ENCODE peak calls at places on chromosomes 6 and 20, in four cellular contexts. H, X, E and Q are unnamed samples.

GRCh38 chr20:51712501-51713212 is 55.5 kb downstream of the ATP9A start:
- DNase-seq in H (no peak), X (peak), E (no peak), Q (no peak)

GRCh38 chr20:36574278-36575065 is 1.1 kb downstream of the TGIF2 start:
- DNase-seq in E (peak), H (peak), X (no peak), Q (peak)

GRCh38 chr20:46388945-46389344 is 17.5 kb downstream of the ELMO2 start:
- DNase-seq in X (no peak), E (no peak), H (no peak), Q (no peak)

GRCh38 chr6:52384145-52384766 is 22.3 kb downstream of the PAQR8 start:
- DNase-seq in X (no peak), E (no peak), H (no peak), Q (no peak)

GRCh38 chr6:36787210-36787609 is 52.0 kb downstream of the CPNE5 start:
- DNase-seq in X (no peak), H (no peak), E (no peak), Q (no peak)

GRCh38 chr6:69953491-69953890 is 87.1 kb downstream of the COL19A1 start:
- DNase-seq in X (no peak), E (no peak), H (no peak), Q (no peak)

GRCh38 chr6:136290406-136291010 is 862 bp upstream of the BCLAF1 start:
- DNase-seq in E (peak), X (peak), H (peak), Q (peak)

GRCh38 chr20:208937-209566 is 18.0 kb upstream of the DEFB129 start:
- DNase-seq in X (peak), H (no peak), E (peak), Q (peak)

GRCh38 chr20:61436268-61436667 is 184.2 kb downstream of the CDH4 start:
- DNase-seq in H (no peak), X (no peak), E (no peak), Q (no peak)

GRCh38 chr6:29748391-29749352 is 25.4 kb downstream of the HLA-F start:
- DNase-seq in E (peak), H (peak), X (peak), Q (peak)

GRCh38 chr6:156720739-156721714 is 56.2 kb upstream of the ARID1B start:
- DNase-seq in H (no peak), E (no peak), X (no peak), Q (peak)

GRCh38 chr20:20849126-20849525 is 136.7 kb upstream of the RALGAPA2 start:
- DNase-seq in E (no peak), H (no peak), X (no peak), Q (no peak)

GRCh38 chr6:19268718-19269117 is 568.5 kb upstream of the ID4 start:
- DNase-seq in X (no peak), H (no peak), E (no peak), Q (no peak)

GRCh38 chr6:142942805-142943227 is 2.2 kb downstream of the HIVEP2 start:
- DNase-seq in X (no peak), H (no peak), E (no peak), Q (no peak)

GRCh38 chr20:46631212-46631869 is 19.9 kb downstream of the SLC13A3 start:
- DNase-seq in E (peak), X (no peak), H (no peak), Q (peak)

GRCh38 chr6:19395316-19395715 is 441.9 kb upstream of the ID4 start:
- DNase-seq in X (no peak), E (no peak), H (no peak), Q (no peak)

GRCh38 chr6:131778134-131778533 is 29.7 kb upstream of the ENPP1 start:
- DNase-seq in X (no peak), H (no peak), E (no peak), Q (no peak)

GRCh38 chr6:72245565-72245964 is 359.2 kb downstream of the RIMS1 start:
- DNase-seq in X (no peak), H (no peak), E (no peak), Q (no peak)

GRCh38 chr20:8943638-8944037 is 125.2 kb upstream of the PLCB4 start:
- DNase-seq in H (no peak), X (no peak), E (no peak), Q (no peak)

GRCh38 chr20:8940311-8940710 is 128.6 kb upstream of the PLCB4 start:
- DNase-seq in H (no peak), E (no peak), X (no peak), Q (no peak)

GRCh38 chr20:8934362-8934761 is 134.5 kb upstream of the PLCB4 start:
- DNase-seq in E (no peak), H (no peak), X (no peak), Q (no peak)

GRCh38 chr20:8935878-8936277 is 133.0 kb upstream of the PLCB4 start:
- DNase-seq in H (no peak), X (no peak), E (no peak), Q (no peak)

GRCh38 chr20:8938532-8938931 is 130.4 kb upstream of the PLCB4 start:
- DNase-seq in X (no peak), E (no peak), H (no peak), Q (no peak)
- H3K27ac ChIP-seq in X (no peak), E (no peak), H (no peak), Q (no peak)

DNA sequence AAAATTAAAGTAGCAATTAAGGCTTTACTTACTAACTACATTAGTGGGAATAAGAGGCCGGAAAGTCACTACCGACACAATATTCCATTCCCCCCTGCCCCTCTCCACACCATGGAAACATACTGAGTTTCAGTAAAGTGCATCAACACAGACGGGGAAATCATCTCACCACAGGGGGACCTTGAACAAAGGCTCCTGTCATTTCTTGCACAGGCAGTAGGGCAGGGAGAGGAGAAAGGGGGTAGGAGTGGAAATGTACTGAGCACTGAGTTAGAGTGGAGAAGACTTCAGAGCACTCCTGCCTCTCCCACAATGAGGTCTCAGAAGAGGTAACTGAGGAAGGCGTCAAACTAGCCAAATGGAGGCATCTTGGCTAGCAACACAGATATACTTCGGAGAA is 1426.9 kb upstream of the EYS start:
- DNase-seq in E (no peak), H (no peak), X (no peak), Q (no peak)
- H3K27ac ChIP-seq in E (no peak), H (no peak), X (no peak), Q (no peak)

GRCh38 chr20:19095762-19096161 is 116.7 kb upstream of the SLC24A3 start:
- DNase-seq in H (no peak), E (no peak), X (no peak), Q (no peak)

GRCh38 chr20:19098092-19098491 is 114.3 kb upstream of the SLC24A3 start:
- DNase-seq in H (no peak), E (no peak), X (no peak), Q (no peak)

GRCh38 chr20:19094959-19095541 is 117.4 kb upstream of the SLC24A3 start:
- DNase-seq in E (no peak), H (no peak), X (no peak), Q (peak)

GRCh38 chr20:19098806-19099578 is 113.5 kb upstream of the SLC24A3 start:
- DNase-seq in H (no peak), X (no peak), E (no peak), Q (no peak)

DNA sequence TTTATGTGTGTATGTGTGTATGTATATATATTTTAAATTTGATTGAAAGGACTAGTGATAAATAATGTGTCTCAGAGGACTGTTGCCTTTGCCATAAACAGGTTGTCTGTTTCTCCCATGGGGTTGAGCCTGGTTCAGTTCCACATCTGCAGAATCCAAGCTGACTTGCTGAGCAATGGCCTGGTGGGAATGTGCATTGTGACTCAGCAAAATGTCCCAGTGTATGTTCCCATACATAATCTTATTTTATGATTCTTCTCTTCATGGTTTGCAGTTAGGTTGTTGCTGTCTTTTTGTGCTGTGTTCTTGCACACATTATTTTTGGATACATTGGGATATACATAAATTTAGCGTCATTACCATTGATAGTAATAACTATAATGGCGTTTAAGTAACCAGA is 115.6 kb upstream of the SLC24A3 start:
- DNase-seq in E (no peak), H (no peak), X (no peak), Q (no peak)
- H3K27ac ChIP-seq in E (no peak), H (no peak), X (no peak), Q (no peak)

GRCh38 chr20:29878281-29878741 is 1379.2 kb upstream of the DEFB115 start:
- DNase-seq in H (no peak), X (no peak), E (no peak), Q (no peak)
- H3K27ac ChIP-seq in H (no peak), X (no peak), E (no peak), Q (no peak)